ENCODE peak calls at places on chromosome 4, in ten cellular contexts. One of them, this sample, is unnamed.
A peak's percentile ranks its signal among the peaks of the same experiment; 100 is the strongest.

GRCh38 chr4:26576171-26576829 is 7.6 kb upstream of the TBC1D19 start:
- DNase-seq in aorta: no peak
- DNase-seq in T-helper 9 cell: no peak
- DNase-seq in DMS153: no peak
- DNase-seq in body of pancreas: no peak
- DNase-seq in cardiac muscle cell: peak; percentile 65
- DNase-seq in 8988T: no peak
- DNase-seq in activated T-cell treated with anti-CD3 and anti-CD28 coated beads, Interleukin-2, amount 50 U/mL, for 48 hours: no peak
- DNase-seq in lower leg skin: no peak
- DNase-seq in H54: no peak
- DNase-seq in this sample: no peak

GRCh38 chr4:79917246-79917645 is 155.8 kb downstream of the ANTXR2 start:
- DNase-seq in activated T-cell treated with anti-CD3 and anti-CD28 coated beads, Interleukin-2, amount 50 U/mL, for 48 hours: peak; percentile 61
- DNase-seq in body of pancreas: peak; percentile 16
- DNase-seq in 8988T: no peak
- DNase-seq in T-helper 9 cell: peak; percentile 17
- DNase-seq in lower leg skin: no peak
- DNase-seq in H54: no peak
- DNase-seq in aorta: peak; percentile 47
- DNase-seq in cardiac muscle cell: peak; percentile 67
- DNase-seq in DMS153: no peak
- DNase-seq in this sample: no peak

GRCh38 chr4:3452376-3452775 is 10.6 kb downstream of the HGFAC start:
- DNase-seq in T-helper 9 cell: no peak
- DNase-seq in activated T-cell treated with anti-CD3 and anti-CD28 coated beads, Interleukin-2, amount 50 U/mL, for 48 hours: no peak
- DNase-seq in cardiac muscle cell: peak; percentile 17
- DNase-seq in body of pancreas: no peak
- DNase-seq in lower leg skin: no peak
- DNase-seq in H54: no peak
- DNase-seq in 8988T: no peak
- DNase-seq in aorta: no peak
- DNase-seq in DMS153: no peak
- DNase-seq in this sample: no peak

GRCh38 chr4:8544741-8545438 is 35.3 kb upstream of the GPR78 start:
- DNase-seq in aorta: no peak
- DNase-seq in body of pancreas: no peak
- DNase-seq in lower leg skin: peak; percentile 82
- DNase-seq in H54: no peak
- DNase-seq in cardiac muscle cell: peak; percentile 73
- DNase-seq in activated T-cell treated with anti-CD3 and anti-CD28 coated beads, Interleukin-2, amount 50 U/mL, for 48 hours: no peak
- DNase-seq in DMS153: no peak
- DNase-seq in T-helper 9 cell: no peak
- DNase-seq in 8988T: no peak
- DNase-seq in this sample: no peak

GRCh38 chr4:1415681-1415981 is 9.4 kb upstream of the NKX1-1 start:
- DNase-seq in T-helper 9 cell: no peak
- DNase-seq in DMS153: no peak
- DNase-seq in body of pancreas: no peak
- DNase-seq in H54: no peak
- DNase-seq in aorta: no peak
- DNase-seq in lower leg skin: peak; percentile 52
- DNase-seq in 8988T: no peak
- DNase-seq in cardiac muscle cell: no peak
- DNase-seq in activated T-cell treated with anti-CD3 and anti-CD28 coated beads, Interleukin-2, amount 50 U/mL, for 48 hours: no peak
- DNase-seq in this sample: no peak

GRCh38 chr4:72323227-72323626 is 245.8 kb downstream of the ADAMTS3 start:
- DNase-seq in DMS153: no peak
- DNase-seq in activated T-cell treated with anti-CD3 and anti-CD28 coated beads, Interleukin-2, amount 50 U/mL, for 48 hours: no peak
- DNase-seq in H54: no peak
- DNase-seq in cardiac muscle cell: peak; percentile 20
- DNase-seq in lower leg skin: no peak
- DNase-seq in 8988T: no peak
- DNase-seq in body of pancreas: no peak
- DNase-seq in T-helper 9 cell: no peak
- DNase-seq in aorta: no peak
- DNase-seq in this sample: no peak

GRCh38 chr4:141807073-141807472 is 170.7 kb downstream of the IL15 start:
- DNase-seq in cardiac muscle cell: peak; percentile 7
- DNase-seq in body of pancreas: no peak
- DNase-seq in T-helper 9 cell: no peak
- DNase-seq in 8988T: no peak
- DNase-seq in H54: no peak
- DNase-seq in DMS153: no peak
- DNase-seq in aorta: no peak
- DNase-seq in lower leg skin: no peak
- DNase-seq in activated T-cell treated with anti-CD3 and anti-CD28 coated beads, Interleukin-2, amount 50 U/mL, for 48 hours: no peak
- DNase-seq in this sample: no peak

GRCh38 chr4:77579406-77580076 is 26.1 kb upstream of the CXCL13 start:
- DNase-seq in cardiac muscle cell: peak; percentile 88
- DNase-seq in activated T-cell treated with anti-CD3 and anti-CD28 coated beads, Interleukin-2, amount 50 U/mL, for 48 hours: no peak
- DNase-seq in aorta: no peak
- DNase-seq in 8988T: peak; percentile 15
- DNase-seq in body of pancreas: no peak
- DNase-seq in H54: peak; percentile 38
- DNase-seq in T-helper 9 cell: no peak
- DNase-seq in DMS153: no peak
- DNase-seq in lower leg skin: no peak
- DNase-seq in this sample: no peak

GRCh38 chr4:180827610-180828009 is 1415.6 kb upstream of the TENM3 start:
- DNase-seq in aorta: no peak
- DNase-seq in body of pancreas: no peak
- DNase-seq in DMS153: no peak
- DNase-seq in cardiac muscle cell: peak; percentile 23
- DNase-seq in T-helper 9 cell: no peak
- DNase-seq in H54: no peak
- DNase-seq in 8988T: no peak
- DNase-seq in activated T-cell treated with anti-CD3 and anti-CD28 coated beads, Interleukin-2, amount 50 U/mL, for 48 hours: no peak
- DNase-seq in lower leg skin: no peak
- DNase-seq in this sample: no peak

GRCh38 chr4:85708468-85708867 is 233.5 kb downstream of the ARHGAP24 start:
- DNase-seq in cardiac muscle cell: peak; percentile 11
- DNase-seq in H54: no peak
- DNase-seq in DMS153: no peak
- DNase-seq in lower leg skin: no peak
- DNase-seq in aorta: no peak
- DNase-seq in T-helper 9 cell: no peak
- DNase-seq in 8988T: no peak
- DNase-seq in body of pancreas: no peak
- DNase-seq in activated T-cell treated with anti-CD3 and anti-CD28 coated beads, Interleukin-2, amount 50 U/mL, for 48 hours: no peak
- DNase-seq in this sample: no peak

GRCh38 chr4:122604146-122604545 is 16.7 kb downstream of the IL21 start:
- DNase-seq in activated T-cell treated with anti-CD3 and anti-CD28 coated beads, Interleukin-2, amount 50 U/mL, for 48 hours: no peak
- DNase-seq in aorta: no peak
- DNase-seq in H54: no peak
- DNase-seq in 8988T: no peak
- DNase-seq in cardiac muscle cell: no peak
- DNase-seq in T-helper 9 cell: no peak
- DNase-seq in DMS153: no peak
- DNase-seq in lower leg skin: no peak
- DNase-seq in body of pancreas: no peak
- DNase-seq in this sample: no peak

GRCh38 chr4:82801910-82802521 is 3.4 kb upstream of the SCD5 start:
- DNase-seq in H54: no peak
- DNase-seq in body of pancreas: peak; percentile 42
- DNase-seq in T-helper 9 cell: no peak
- DNase-seq in activated T-cell treated with anti-CD3 and anti-CD28 coated beads, Interleukin-2, amount 50 U/mL, for 48 hours: no peak
- DNase-seq in 8988T: no peak
- DNase-seq in aorta: no peak
- DNase-seq in lower leg skin: no peak
- DNase-seq in DMS153: no peak
- DNase-seq in cardiac muscle cell: peak; percentile 51
- DNase-seq in this sample: no peak

GRCh38 chr4:37970702-37971101 is 10.5 kb downstream of the PTTG2 start:
- DNase-seq in T-helper 9 cell: peak; percentile 46
- DNase-seq in lower leg skin: peak; percentile 90
- DNase-seq in activated T-cell treated with anti-CD3 and anti-CD28 coated beads, Interleukin-2, amount 50 U/mL, for 48 hours: peak; percentile 70
- DNase-seq in 8988T: no peak
- DNase-seq in H54: peak; percentile 17
- DNase-seq in aorta: peak; percentile 91
- DNase-seq in body of pancreas: peak; percentile 74
- DNase-seq in cardiac muscle cell: peak; percentile 38
- DNase-seq in DMS153: no peak
- DNase-seq in this sample: peak; percentile 20

GRCh38 chr4:6568689-6569332 is 6.2 kb upstream of the MAN2B2 start:
- DNase-seq in DMS153: no peak
- DNase-seq in body of pancreas: no peak
- DNase-seq in activated T-cell treated with anti-CD3 and anti-CD28 coated beads, Interleukin-2, amount 50 U/mL, for 48 hours: no peak
- DNase-seq in 8988T: peak; percentile 74
- DNase-seq in aorta: no peak
- DNase-seq in cardiac muscle cell: peak; percentile 60
- DNase-seq in T-helper 9 cell: no peak
- DNase-seq in H54: peak; percentile 67
- DNase-seq in lower leg skin: no peak
- DNase-seq in this sample: no peak

GRCh38 chr4:3681191-3681590 is 85.0 kb upstream of the ADRA2C start:
- DNase-seq in activated T-cell treated with anti-CD3 and anti-CD28 coated beads, Interleukin-2, amount 50 U/mL, for 48 hours: no peak
- DNase-seq in body of pancreas: no peak
- DNase-seq in aorta: no peak
- DNase-seq in DMS153: no peak
- DNase-seq in 8988T: no peak
- DNase-seq in T-helper 9 cell: no peak
- DNase-seq in H54: no peak
- DNase-seq in cardiac muscle cell: no peak
- DNase-seq in lower leg skin: no peak
- DNase-seq in this sample: no peak

GRCh38 chr4:176735300-176735699 is 57.4 kb downstream of the VEGFC start:
- DNase-seq in DMS153: no peak
- DNase-seq in T-helper 9 cell: no peak
- DNase-seq in lower leg skin: no peak
- DNase-seq in aorta: no peak
- DNase-seq in 8988T: no peak
- DNase-seq in H54: no peak
- DNase-seq in cardiac muscle cell: peak; percentile 30
- DNase-seq in activated T-cell treated with anti-CD3 and anti-CD28 coated beads, Interleukin-2, amount 50 U/mL, for 48 hours: no peak
- DNase-seq in body of pancreas: no peak
- DNase-seq in this sample: no peak

GRCh38 chr4:3765271-3766206 is 646 bp upstream of the ADRA2C start:
- DNase-seq in aorta: peak; percentile 80
- DNase-seq in lower leg skin: no peak
- DNase-seq in 8988T: peak; percentile 98
- DNase-seq in DMS153: no peak
- DNase-seq in T-helper 9 cell: no peak
- DNase-seq in H54: peak; percentile 81
- DNase-seq in body of pancreas: peak; percentile 54
- DNase-seq in cardiac muscle cell: peak; percentile 61
- DNase-seq in activated T-cell treated with anti-CD3 and anti-CD28 coated beads, Interleukin-2, amount 50 U/mL, for 48 hours: peak; percentile 37
- DNase-seq in this sample: no peak

GRCh38 chr4:140186651-140187315 is 32.8 kb upstream of the MAML3 start:
- DNase-seq in cardiac muscle cell: peak; percentile 73
- DNase-seq in DMS153: peak; percentile 32
- DNase-seq in activated T-cell treated with anti-CD3 and anti-CD28 coated beads, Interleukin-2, amount 50 U/mL, for 48 hours: no peak
- DNase-seq in lower leg skin: no peak
- DNase-seq in aorta: no peak
- DNase-seq in T-helper 9 cell: no peak
- DNase-seq in 8988T: no peak
- DNase-seq in H54: peak; percentile 19
- DNase-seq in body of pancreas: no peak
- DNase-seq in this sample: no peak

GRCh38 chr4:73662709-73663546 is 42.7 kb upstream of the RASSF6 start:
- DNase-seq in T-helper 9 cell: no peak
- DNase-seq in 8988T: no peak
- DNase-seq in H54: no peak
- DNase-seq in activated T-cell treated with anti-CD3 and anti-CD28 coated beads, Interleukin-2, amount 50 U/mL, for 48 hours: no peak
- DNase-seq in cardiac muscle cell: peak; percentile 81
- DNase-seq in DMS153: peak; percentile 50
- DNase-seq in aorta: no peak
- DNase-seq in body of pancreas: no peak
- DNase-seq in lower leg skin: no peak
- DNase-seq in this sample: no peak

GRCh38 chr4:29900336-29900735 is 819.8 kb upstream of the PCDH7 start:
- DNase-seq in body of pancreas: no peak
- DNase-seq in lower leg skin: no peak
- DNase-seq in T-helper 9 cell: no peak
- DNase-seq in activated T-cell treated with anti-CD3 and anti-CD28 coated beads, Interleukin-2, amount 50 U/mL, for 48 hours: no peak
- DNase-seq in DMS153: no peak
- DNase-seq in cardiac muscle cell: no peak
- DNase-seq in 8988T: no peak
- DNase-seq in H54: no peak
- DNase-seq in aorta: no peak
- DNase-seq in this sample: no peak

GRCh38 chr4:146520894-146521542 is 722 bp downstream of the SLC10A7 start:
- DNase-seq in 8988T: no peak
- DNase-seq in T-helper 9 cell: no peak
- DNase-seq in aorta: no peak
- DNase-seq in cardiac muscle cell: peak; percentile 77
- DNase-seq in body of pancreas: peak; percentile 51
- DNase-seq in DMS153: peak; percentile 60
- DNase-seq in lower leg skin: no peak
- DNase-seq in H54: no peak
- DNase-seq in activated T-cell treated with anti-CD3 and anti-CD28 coated beads, Interleukin-2, amount 50 U/mL, for 48 hours: peak; percentile 37
- DNase-seq in this sample: peak; percentile 25

GRCh38 chr4:107624024-107624423 is 96.0 kb downstream of the PAPSS1 start:
- DNase-seq in 8988T: no peak
- DNase-seq in cardiac muscle cell: no peak
- DNase-seq in lower leg skin: no peak
- DNase-seq in activated T-cell treated with anti-CD3 and anti-CD28 coated beads, Interleukin-2, amount 50 U/mL, for 48 hours: no peak
- DNase-seq in body of pancreas: no peak
- DNase-seq in H54: no peak
- DNase-seq in T-helper 9 cell: no peak
- DNase-seq in DMS153: no peak
- DNase-seq in aorta: no peak
- DNase-seq in this sample: no peak

GRCh38 chr4:8857682-8858187 is 13.9 kb downstream of the HMX1 start:
- DNase-seq in cardiac muscle cell: no peak
- DNase-seq in body of pancreas: no peak
- DNase-seq in aorta: no peak
- DNase-seq in H54: no peak
- DNase-seq in activated T-cell treated with anti-CD3 and anti-CD28 coated beads, Interleukin-2, amount 50 U/mL, for 48 hours: peak; percentile 19
- DNase-seq in T-helper 9 cell: no peak
- DNase-seq in 8988T: no peak
- DNase-seq in lower leg skin: no peak
- DNase-seq in DMS153: no peak
- DNase-seq in this sample: no peak

GRCh38 chr4:104491396-104491821 is 3.3 kb downstream of the CXXC4 start:
- DNase-seq in activated T-cell treated with anti-CD3 and anti-CD28 coated beads, Interleukin-2, amount 50 U/mL, for 48 hours: peak; percentile 45
- DNase-seq in 8988T: no peak
- DNase-seq in T-helper 9 cell: peak; percentile 32
- DNase-seq in DMS153: peak; percentile 7
- DNase-seq in aorta: peak; percentile 50
- DNase-seq in lower leg skin: peak; percentile 86
- DNase-seq in cardiac muscle cell: peak; percentile 40
- DNase-seq in body of pancreas: no peak
- DNase-seq in H54: peak; percentile 7
- DNase-seq in this sample: peak; percentile 65

GRCh38 chr4:15605537-15605936 is 49.6 kb downstream of the FBXL5 start:
- DNase-seq in aorta: no peak
- DNase-seq in H54: no peak
- DNase-seq in activated T-cell treated with anti-CD3 and anti-CD28 coated beads, Interleukin-2, amount 50 U/mL, for 48 hours: no peak
- DNase-seq in lower leg skin: no peak
- DNase-seq in DMS153: no peak
- DNase-seq in cardiac muscle cell: no peak
- DNase-seq in T-helper 9 cell: no peak
- DNase-seq in 8988T: no peak
- DNase-seq in body of pancreas: no peak
- DNase-seq in this sample: no peak

GRCh38 chr4:71074452-71075299 is 81.2 kb downstream of the DCK start:
- DNase-seq in activated T-cell treated with anti-CD3 and anti-CD28 coated beads, Interleukin-2, amount 50 U/mL, for 48 hours: no peak
- DNase-seq in H54: no peak
- DNase-seq in DMS153: no peak
- DNase-seq in cardiac muscle cell: no peak
- DNase-seq in T-helper 9 cell: no peak
- DNase-seq in body of pancreas: peak; percentile 48
- DNase-seq in lower leg skin: no peak
- DNase-seq in 8988T: no peak
- DNase-seq in aorta: no peak
- DNase-seq in this sample: peak; percentile 6

GRCh38 chr4:115424852-115425251 is 311.4 kb upstream of the NDST4 start:
- DNase-seq in aorta: no peak
- DNase-seq in 8988T: no peak
- DNase-seq in H54: no peak
- DNase-seq in activated T-cell treated with anti-CD3 and anti-CD28 coated beads, Interleukin-2, amount 50 U/mL, for 48 hours: no peak
- DNase-seq in DMS153: peak; percentile 49
- DNase-seq in body of pancreas: no peak
- DNase-seq in cardiac muscle cell: no peak
- DNase-seq in T-helper 9 cell: no peak
- DNase-seq in lower leg skin: no peak
- DNase-seq in this sample: no peak

GRCh38 chr4:138579146-138579545 is 337.0 kb upstream of the SLC7A11 start:
- DNase-seq in body of pancreas: no peak
- DNase-seq in aorta: no peak
- DNase-seq in DMS153: no peak
- DNase-seq in cardiac muscle cell: no peak
- DNase-seq in 8988T: no peak
- DNase-seq in H54: no peak
- DNase-seq in T-helper 9 cell: no peak
- DNase-seq in activated T-cell treated with anti-CD3 and anti-CD28 coated beads, Interleukin-2, amount 50 U/mL, for 48 hours: no peak
- DNase-seq in lower leg skin: no peak
- DNase-seq in this sample: no peak